ENCODE peak calls at places on chromosomes 1 and 21, in six cellular contexts. Q, G, S, V, I and N are unnamed samples.
A peak's percentile ranks its signal among the peaks of the same experiment; 100 is the strongest.

GRCh38 chr1:174875306-174875705 is 124.4 kb upstream of the CACYBP start:
- DNase-seq in Q (peak; percentile 89), G (no peak), S (no peak), V (no peak), I (no peak), N (no peak)

GRCh38 chr1:6269997-6270401 is 9.1 kb upstream of the GPR153 start:
- DNase-seq in Q (no peak), G (peak; percentile 65), S (no peak), V (no peak), I (no peak), N (no peak)

GRCh38 chr1:212234431-212235298 is 50.5 kb upstream of the PPP2R5A start:
- DNase-seq in Q (no peak), G (no peak), S (peak; percentile 93), V (peak; percentile 29), I (peak; percentile 95), N (peak; percentile 81)

GRCh38 chr1:113390871-113391642 is 742 bp downstream of the MAGI3 start:
- DNase-seq in Q (peak; percentile 67), G (peak; percentile 38), S (no peak), V (peak; percentile 48), I (peak; percentile 17), N (no peak)

GRCh38 chr1:1307261-1307907 is 346 bp downstream of the ACAP3 start:
- DNase-seq in Q (no peak), G (no peak), S (no peak), V (peak; percentile 60), I (no peak), N (no peak)

GRCh38 chr1:8763888-8764287 is 53.6 kb downstream of the RERE start:
- DNase-seq in Q (no peak), G (peak; percentile 27), S (no peak), V (no peak), I (no peak), N (no peak)

GRCh38 chr1:232613752-232614381 is 16.1 kb downstream of the SIPA1L2 start:
- DNase-seq in Q (no peak), G (no peak), S (peak; percentile 88), V (no peak), I (peak; percentile 58), N (peak; percentile 90)

GRCh38 chr1:2561898-2562895 is 6.0 kb downstream of the TNFRSF14 start:
- DNase-seq in Q (no peak), G (no peak), S (no peak), V (no peak), I (no peak), N (no peak)

GRCh38 chr21:36976228-36976627 is 9.8 kb upstream of the HLCS start:
- DNase-seq in Q (no peak), G (no peak), S (no peak), V (no peak), I (no peak), N (no peak)

GRCh38 chr1:116760487-116760886 is 6.3 kb downstream of the CD2 start:
- DNase-seq in Q (no peak), G (no peak), S (no peak), V (no peak), I (no peak), N (no peak)

GRCh38 chr1:185813401-185813979 is 79.3 kb downstream of the HMCN1 start:
- DNase-seq in Q (no peak), G (no peak), S (peak; percentile 44), V (no peak), I (peak; percentile 57), N (no peak)

GRCh38 chr21:27772816-27773215 is 805.9 kb upstream of the ADAMTS5 start:
- DNase-seq in Q (no peak), G (no peak), S (no peak), V (no peak), I (peak; percentile 89), N (no peak)

GRCh38 chr1:12040457-12041051 is 21.3 kb downstream of the MIIP start:
- DNase-seq in Q (no peak), G (no peak), S (peak; percentile 36), V (no peak), I (peak; percentile 96), N (peak; percentile 86)

GRCh38 chr1:64884261-64885040 is 81.9 kb downstream of the JAK1 start:
- DNase-seq in Q (no peak), G (no peak), S (peak; percentile 55), V (no peak), I (no peak), N (no peak)
- H3K4me3 ChIP-seq in Q (no peak overlapping the region), G (no peak overlapping the region), S (no peak overlapping the region), V (no peak overlapping the region), I (no peak overlapping the region), N (no peak overlapping the region)

GRCh38 chr1:55038974-55039341 is 390 bp upstream of the PCSK9 start:
- DNase-seq in Q (no peak), G (no peak), S (no peak), V (no peak), I (no peak), N (no peak)
- H3K4me3 ChIP-seq in Q (no peak overlapping the region), G (no peak overlapping the region), S (peak overlapping the region; percentile 56), V (peak overlapping the region; percentile 50), I (no peak overlapping the region), N (no peak overlapping the region)

GRCh38 chr1:50873458-50874187 is 86.4 kb downstream of the FAF1 start:
- DNase-seq in Q (peak; percentile 70), G (peak; percentile 77), S (peak; percentile 74), V (peak; percentile 26), I (peak; percentile 54), N (peak; percentile 18)
- H3K4me3 ChIP-seq in Q (no peak overlapping the region), G (no peak overlapping the region), S (peak overlapping the region; percentile 18), V (peak overlapping the region; percentile 30), I (peak overlapping the region; percentile 36), N (peak overlapping the region; percentile 14)

DNA sequence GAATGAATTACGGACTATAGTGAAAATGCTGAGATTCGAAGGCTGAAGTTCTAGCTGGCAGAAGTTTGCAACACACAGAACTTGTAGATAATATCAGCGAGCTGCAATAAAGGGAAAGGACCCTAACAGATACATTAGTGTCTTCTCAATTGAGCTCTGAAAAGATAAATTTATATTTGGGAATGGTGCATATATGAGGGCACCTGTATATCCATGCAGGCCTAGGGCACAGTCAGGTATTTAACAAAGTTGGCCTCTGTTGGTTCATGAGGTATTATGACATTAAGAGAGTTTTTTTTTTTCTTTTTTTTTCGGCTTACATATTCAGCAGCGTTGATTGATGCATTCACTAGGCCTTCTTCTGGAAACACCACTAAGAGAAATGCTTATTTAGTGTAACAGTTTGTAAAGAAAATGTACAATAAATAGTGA is 2.2 kb downstream of the NFIA start:
- DNase-seq in Q (no peak), G (no peak), S (no peak), V (no peak), I (no peak), N (no peak)
- H3K4me3 ChIP-seq in Q (peak overlapping the region; percentile 90), G (no peak overlapping the region), S (no peak overlapping the region), V (peak overlapping the region; percentile 88), I (no peak overlapping the region), N (no peak overlapping the region)

GRCh38 chr1:228359613-228360532 is 46.8 kb downstream of the TRIM11 start:
- DNase-seq in Q (no peak), G (no peak), S (no peak), V (peak; percentile 21), I (no peak), N (no peak)
- H3K4me3 ChIP-seq in Q (no peak overlapping the region), G (no peak overlapping the region), S (no peak overlapping the region), V (no peak overlapping the region), I (no peak overlapping the region), N (no peak overlapping the region)

GRCh38 chr1:228163004-228163753 is 2.4 kb upstream of the IBA57 start:
- DNase-seq in Q (peak; percentile 43), G (no peak), S (peak; percentile 32), V (peak; percentile 67), I (peak; percentile 32), N (no peak)

GRCh38 chr1:228162286-228163003 is 3.2 kb upstream of the IBA57 start:
- DNase-seq in Q (peak; percentile 37), G (peak; percentile 35), S (no peak), V (peak; percentile 56), I (peak; percentile 34), N (no peak)

GRCh38 chr1:228160201-228160761 is 5.3 kb upstream of the IBA57 start:
- DNase-seq in Q (no peak), G (no peak), S (no peak), V (peak; percentile 10), I (no peak), N (no peak)

GRCh38 chr1:228161866-228162265 is 3.7 kb upstream of the IBA57 start:
- DNase-seq in Q (no peak), G (peak; percentile 89), S (no peak), V (no peak), I (no peak), N (no peak)

DNA sequence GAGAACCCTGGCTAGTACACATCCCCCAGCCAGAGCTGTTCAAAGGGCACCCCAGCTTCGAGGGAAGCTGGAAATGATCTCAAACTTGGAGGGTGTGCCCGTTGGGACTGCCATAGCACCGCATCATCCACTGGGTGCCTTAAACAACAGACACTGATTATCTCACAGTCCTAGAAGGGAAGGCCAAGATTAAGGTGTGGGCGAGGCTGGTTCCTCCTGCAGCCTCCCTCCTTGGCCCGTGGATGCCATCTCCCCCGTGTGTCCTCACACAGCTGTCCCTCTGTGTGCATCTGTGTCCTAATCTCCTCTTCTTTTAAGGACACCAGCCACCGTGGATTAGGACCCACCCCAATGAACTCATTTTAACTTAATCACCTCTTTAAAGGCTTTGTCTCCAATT is 4.2 kb upstream of the IBA57 start:
- DNase-seq in Q (no peak), G (peak; percentile 79), S (no peak), V (no peak), I (no peak), N (no peak)
- H3K4me3 ChIP-seq in Q (no peak overlapping the region), G (no peak overlapping the region), S (no peak overlapping the region), V (no peak overlapping the region), I (no peak overlapping the region), N (no peak overlapping the region)

GRCh38 chr21:45930792-45931191 is 50.8 kb upstream of the COL6A1 start:
- DNase-seq in Q (no peak), G (no peak), S (no peak), V (no peak), I (no peak), N (no peak)
- H3K4me3 ChIP-seq in Q (no peak overlapping the region), G (no peak overlapping the region), S (no peak overlapping the region), V (no peak overlapping the region), I (no peak overlapping the region), N (no peak overlapping the region)

DNA sequence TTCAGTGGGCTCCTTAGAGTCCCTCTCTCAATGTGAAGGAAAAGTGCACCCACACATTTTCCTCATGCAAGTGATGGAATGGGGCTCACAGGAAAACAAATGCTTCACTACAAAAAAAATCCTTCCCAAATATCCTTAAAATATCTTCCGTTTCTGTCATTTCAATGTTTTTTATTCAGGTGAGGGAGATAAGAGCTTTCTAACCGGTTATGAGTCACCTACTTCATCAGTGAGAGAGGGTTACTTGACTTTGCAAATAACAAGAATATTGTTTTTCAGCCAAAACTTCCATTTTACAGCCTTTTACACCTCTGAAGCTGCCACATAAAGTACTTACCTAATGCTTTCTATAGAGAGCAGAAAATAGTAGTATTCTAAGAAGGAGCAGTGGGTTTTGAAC is 98.3 kb upstream of the CD55 start:
- DNase-seq in Q (no peak), G (no peak), S (no peak), V (no peak), I (no peak), N (no peak)
- H3K4me3 ChIP-seq in Q (no peak overlapping the region), G (no peak overlapping the region), S (no peak overlapping the region), V (no peak overlapping the region), I (no peak overlapping the region), N (no peak overlapping the region)